ENCODE peak calls at places on chromosomes 6 and 20, in ten cellular contexts. One of them, this sample, is unnamed.

GRCh38 chr20:40960521-40960956 is 68.1 kb upstream of the TOP1 start:
- DNase-seq in PC-3: no peak
- DNase-seq in fibroblast of lung: no peak
- DNase-seq in endothelial cell of umbilical vein: no peak
- DNase-seq in lower lobe of right lung: no peak
- DNase-seq in mucosa of descending colon: no peak
- DNase-seq in lower leg skin: peak; percentile 80
- DNase-seq in AG04449: no peak
- DNase-seq in right cardiac atrium: no peak
- DNase-seq in HFF-Myc: no peak
- DNase-seq in this sample: no peak

GRCh38 chr6:90369024-90369519 is 72.4 kb upstream of the BACH2 start:
- DNase-seq in PC-3: peak; percentile 98
- DNase-seq in lower leg skin: no peak
- DNase-seq in fibroblast of lung: peak; percentile 100
- DNase-seq in endothelial cell of umbilical vein: peak; percentile 98
- DNase-seq in mucosa of descending colon: no peak
- DNase-seq in HFF-Myc: peak; percentile 100
- DNase-seq in right cardiac atrium: peak; percentile 67
- DNase-seq in lower lobe of right lung: no peak
- DNase-seq in AG04449: peak; percentile 100
- DNase-seq in this sample: peak; percentile 100

GRCh38 chr6:81003156-81003555 is 749.3 kb downstream of the TENT5A start:
- DNase-seq in mucosa of descending colon: no peak
- DNase-seq in right cardiac atrium: no peak
- DNase-seq in lower leg skin: no peak
- DNase-seq in lower lobe of right lung: no peak
- DNase-seq in endothelial cell of umbilical vein: no peak
- DNase-seq in PC-3: peak; percentile 10
- DNase-seq in AG04449: no peak
- DNase-seq in HFF-Myc: no peak
- DNase-seq in fibroblast of lung: no peak
- DNase-seq in this sample: peak; percentile 6

GRCh38 chr20:19695081-19695480 is 63.0 kb upstream of the RIN2 start:
- DNase-seq in lower leg skin: no peak
- DNase-seq in lower lobe of right lung: no peak
- DNase-seq in HFF-Myc: no peak
- DNase-seq in endothelial cell of umbilical vein: no peak
- DNase-seq in PC-3: no peak
- DNase-seq in fibroblast of lung: no peak
- DNase-seq in AG04449: no peak
- DNase-seq in mucosa of descending colon: no peak
- DNase-seq in right cardiac atrium: no peak
- DNase-seq in this sample: no peak

GRCh38 chr6:100372326-100372725 is 92.4 kb downstream of the SIM1 start:
- DNase-seq in AG04449: no peak
- DNase-seq in mucosa of descending colon: no peak
- DNase-seq in lower leg skin: no peak
- DNase-seq in PC-3: no peak
- DNase-seq in right cardiac atrium: peak; percentile 21
- DNase-seq in endothelial cell of umbilical vein: no peak
- DNase-seq in lower lobe of right lung: no peak
- DNase-seq in HFF-Myc: no peak
- DNase-seq in fibroblast of lung: no peak
- DNase-seq in this sample: no peak

GRCh38 chr20:36629719-36630340 is 16.2 kb downstream of the SLA2 start:
- DNase-seq in mucosa of descending colon: peak; percentile 71
- DNase-seq in AG04449: no peak
- DNase-seq in fibroblast of lung: no peak
- DNase-seq in right cardiac atrium: peak; percentile 54
- DNase-seq in lower lobe of right lung: no peak
- DNase-seq in lower leg skin: no peak
- DNase-seq in HFF-Myc: no peak
- DNase-seq in PC-3: no peak
- DNase-seq in endothelial cell of umbilical vein: no peak
- DNase-seq in this sample: no peak

GRCh38 chr6:42702200-42702599 is 20.2 kb downstream of the PRPH2 start:
- DNase-seq in right cardiac atrium: no peak
- DNase-seq in HFF-Myc: peak; percentile 38
- DNase-seq in AG04449: no peak
- DNase-seq in mucosa of descending colon: no peak
- DNase-seq in lower leg skin: no peak
- DNase-seq in fibroblast of lung: peak; percentile 32
- DNase-seq in PC-3: peak; percentile 65
- DNase-seq in endothelial cell of umbilical vein: peak; percentile 44
- DNase-seq in lower lobe of right lung: no peak
- DNase-seq in this sample: peak; percentile 37

GRCh38 chr6:19836799-19837510 is at the start of gene ID4:
- DNase-seq in HFF-Myc: peak; percentile 61
- DNase-seq in mucosa of descending colon: peak; percentile 87
- DNase-seq in lower lobe of right lung: peak; percentile 95
- DNase-seq in PC-3: peak; percentile 12
- DNase-seq in right cardiac atrium: peak; percentile 99
- DNase-seq in lower leg skin: peak; percentile 99
- DNase-seq in fibroblast of lung: peak; percentile 91
- DNase-seq in endothelial cell of umbilical vein: peak; percentile 18
- DNase-seq in AG04449: peak; percentile 77
- DNase-seq in this sample: peak; percentile 74

GRCh38 chr6:64084201-64084663 is 448.6 kb downstream of the PHF3 start:
- DNase-seq in endothelial cell of umbilical vein: no peak
- DNase-seq in lower lobe of right lung: no peak
- DNase-seq in right cardiac atrium: no peak
- DNase-seq in PC-3: peak; percentile 49
- DNase-seq in lower leg skin: no peak
- DNase-seq in mucosa of descending colon: no peak
- DNase-seq in HFF-Myc: no peak
- DNase-seq in fibroblast of lung: peak; percentile 3
- DNase-seq in AG04449: no peak
- DNase-seq in this sample: no peak

GRCh38 chr20:57660510-57661199 is 40.4 kb upstream of the ZBP1 start:
- DNase-seq in lower lobe of right lung: peak; percentile 10
- DNase-seq in AG04449: no peak
- DNase-seq in HFF-Myc: no peak
- DNase-seq in right cardiac atrium: no peak
- DNase-seq in lower leg skin: no peak
- DNase-seq in PC-3: no peak
- DNase-seq in endothelial cell of umbilical vein: no peak
- DNase-seq in mucosa of descending colon: peak; percentile 26
- DNase-seq in fibroblast of lung: no peak
- DNase-seq in this sample: no peak

DNA sequence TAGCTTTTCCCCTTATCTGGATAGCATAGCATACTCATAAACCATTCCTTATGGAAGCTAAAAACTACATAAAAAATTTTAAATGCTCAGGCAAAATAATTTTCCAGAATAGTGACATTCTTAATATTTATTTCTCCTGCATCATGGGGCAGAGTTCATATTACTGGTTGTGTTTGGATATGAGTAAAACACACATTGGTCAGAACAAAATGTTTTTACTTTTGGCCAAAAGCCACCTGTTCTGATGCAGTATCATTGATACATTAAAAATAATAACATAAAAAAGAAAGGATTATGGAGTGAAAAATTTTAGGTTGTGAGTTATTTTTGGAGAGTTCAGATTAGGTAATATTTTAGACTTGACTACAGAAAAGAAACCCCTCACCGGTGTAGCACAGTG is 33.6 kb downstream of the TRAM2 start:
- DNase-seq in mucosa of descending colon: no peak
- DNase-seq in endothelial cell of umbilical vein: no peak
- DNase-seq in PC-3: peak; percentile 70
- DNase-seq in HFF-Myc: no peak
- DNase-seq in fibroblast of lung: peak; percentile 79
- DNase-seq in lower lobe of right lung: no peak
- DNase-seq in right cardiac atrium: no peak
- DNase-seq in lower leg skin: no peak
- DNase-seq in AG04449: no peak
- DNase-seq in this sample: no peak
- H3K4me3 ChIP-seq in mucosa of descending colon: no peak overlapping the region
- H3K4me3 ChIP-seq in endothelial cell of umbilical vein: no peak overlapping the region
- H3K4me3 ChIP-seq in PC-3: peak overlapping the region; percentile 17
- H3K4me3 ChIP-seq in HFF-Myc: no peak overlapping the region
- H3K4me3 ChIP-seq in fibroblast of lung: no peak overlapping the region
- H3K4me3 ChIP-seq in lower lobe of right lung: no peak overlapping the region
- H3K4me3 ChIP-seq in right cardiac atrium: no peak overlapping the region
- H3K4me3 ChIP-seq in lower leg skin: no peak overlapping the region
- H3K4me3 ChIP-seq in AG04449: no peak overlapping the region
- H3K4me3 ChIP-seq in this sample: no peak overlapping the region

DNA sequence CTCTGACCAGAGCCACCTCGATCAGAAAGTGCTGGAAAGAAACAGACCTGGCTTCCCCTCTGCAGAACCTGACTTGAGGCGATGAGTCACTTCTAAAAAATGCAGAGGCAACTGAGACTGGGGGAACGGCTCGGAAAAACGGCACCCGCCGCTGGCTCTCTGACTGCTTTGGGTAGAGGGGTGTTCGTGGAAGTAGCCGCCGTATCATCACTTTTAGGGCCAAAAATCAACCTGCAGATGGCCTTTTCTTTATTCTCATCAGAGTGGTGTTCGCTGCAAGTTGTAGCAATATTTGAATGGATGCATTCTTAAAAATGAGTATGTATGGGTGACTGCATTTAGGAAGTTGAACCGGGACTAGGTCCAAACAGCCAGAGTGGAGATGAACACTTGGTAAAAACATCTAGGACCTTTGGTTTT is 807 bp downstream of the CAP2 start:
- DNase-seq in endothelial cell of umbilical vein: peak; percentile 57
- DNase-seq in HFF-Myc: peak; percentile 57
- DNase-seq in fibroblast of lung: peak; percentile 60
- DNase-seq in right cardiac atrium: peak; percentile 57
- DNase-seq in lower lobe of right lung: no peak
- DNase-seq in lower leg skin: peak; percentile 84
- DNase-seq in mucosa of descending colon: no peak
- DNase-seq in PC-3: peak; percentile 89
- DNase-seq in AG04449: peak; percentile 19
- DNase-seq in this sample: peak; percentile 21
- H3K4me3 ChIP-seq in endothelial cell of umbilical vein: peak overlapping the region; percentile 73
- H3K4me3 ChIP-seq in HFF-Myc: peak overlapping the region; percentile 47
- H3K4me3 ChIP-seq in fibroblast of lung: peak overlapping the region; percentile 75
- H3K4me3 ChIP-seq in right cardiac atrium: peak overlapping the region; percentile 93
- H3K4me3 ChIP-seq in lower lobe of right lung: peak overlapping the region; percentile 56
- H3K4me3 ChIP-seq in lower leg skin: peak overlapping the region; percentile 72
- H3K4me3 ChIP-seq in mucosa of descending colon: peak overlapping the region; percentile 20
- H3K4me3 ChIP-seq in PC-3: peak overlapping the region; percentile 92
- H3K4me3 ChIP-seq in AG04449: peak overlapping the region; percentile 69
- H3K4me3 ChIP-seq in this sample: peak overlapping the region; percentile 89

DNA sequence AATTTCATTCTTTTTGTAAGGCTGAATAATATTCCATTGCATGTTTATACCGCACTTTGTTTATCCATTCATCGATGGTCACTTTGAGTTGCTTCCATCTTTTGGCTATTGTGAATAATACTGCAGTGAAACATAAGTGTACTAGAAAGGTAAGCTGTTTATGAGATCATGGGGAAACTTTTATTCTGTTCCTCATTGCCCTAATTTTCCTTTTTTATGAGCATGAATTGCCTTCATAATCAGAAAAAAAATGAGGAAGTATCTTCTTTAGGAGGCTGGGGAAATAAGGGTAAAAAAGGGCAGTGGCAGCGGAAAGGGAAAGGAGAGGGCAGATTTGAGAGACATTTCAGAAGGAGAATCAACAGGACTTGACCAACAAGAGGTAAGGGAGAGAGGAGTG is 14.3 kb upstream of the SERINC3 start:
- DNase-seq in lower lobe of right lung: no peak
- DNase-seq in AG04449: no peak
- DNase-seq in PC-3: no peak
- DNase-seq in fibroblast of lung: no peak
- DNase-seq in endothelial cell of umbilical vein: no peak
- DNase-seq in HFF-Myc: no peak
- DNase-seq in right cardiac atrium: no peak
- DNase-seq in lower leg skin: no peak
- DNase-seq in mucosa of descending colon: no peak
- DNase-seq in this sample: no peak
- H3K4me3 ChIP-seq in lower lobe of right lung: no peak overlapping the region
- H3K4me3 ChIP-seq in AG04449: no peak overlapping the region
- H3K4me3 ChIP-seq in PC-3: no peak overlapping the region
- H3K4me3 ChIP-seq in fibroblast of lung: no peak overlapping the region
- H3K4me3 ChIP-seq in endothelial cell of umbilical vein: no peak overlapping the region
- H3K4me3 ChIP-seq in HFF-Myc: no peak overlapping the region
- H3K4me3 ChIP-seq in right cardiac atrium: no peak overlapping the region
- H3K4me3 ChIP-seq in lower leg skin: no peak overlapping the region
- H3K4me3 ChIP-seq in mucosa of descending colon: no peak overlapping the region
- H3K4me3 ChIP-seq in this sample: no peak overlapping the region

GRCh38 chr20:50691585-50692552 is 527 bp upstream of the RIPOR3 start:
- DNase-seq in fibroblast of lung: peak; percentile 59
- DNase-seq in PC-3: no peak
- DNase-seq in HFF-Myc: no peak
- DNase-seq in AG04449: no peak
- DNase-seq in right cardiac atrium: no peak
- DNase-seq in mucosa of descending colon: no peak
- DNase-seq in endothelial cell of umbilical vein: no peak
- DNase-seq in lower leg skin: no peak
- DNase-seq in lower lobe of right lung: no peak
- DNase-seq in this sample: peak; percentile 34
- H3K4me3 ChIP-seq in fibroblast of lung: no peak overlapping the region
- H3K4me3 ChIP-seq in PC-3: no peak overlapping the region
- H3K4me3 ChIP-seq in HFF-Myc: peak overlapping the region; percentile 46
- H3K4me3 ChIP-seq in AG04449: peak overlapping the region; percentile 32
- H3K4me3 ChIP-seq in right cardiac atrium: peak overlapping the region; percentile 59
- H3K4me3 ChIP-seq in mucosa of descending colon: no peak overlapping the region
- H3K4me3 ChIP-seq in endothelial cell of umbilical vein: no peak overlapping the region
- H3K4me3 ChIP-seq in lower leg skin: no peak overlapping the region
- H3K4me3 ChIP-seq in lower lobe of right lung: peak overlapping the region; percentile 51
- H3K4me3 ChIP-seq in this sample: peak overlapping the region; percentile 37

DNA sequence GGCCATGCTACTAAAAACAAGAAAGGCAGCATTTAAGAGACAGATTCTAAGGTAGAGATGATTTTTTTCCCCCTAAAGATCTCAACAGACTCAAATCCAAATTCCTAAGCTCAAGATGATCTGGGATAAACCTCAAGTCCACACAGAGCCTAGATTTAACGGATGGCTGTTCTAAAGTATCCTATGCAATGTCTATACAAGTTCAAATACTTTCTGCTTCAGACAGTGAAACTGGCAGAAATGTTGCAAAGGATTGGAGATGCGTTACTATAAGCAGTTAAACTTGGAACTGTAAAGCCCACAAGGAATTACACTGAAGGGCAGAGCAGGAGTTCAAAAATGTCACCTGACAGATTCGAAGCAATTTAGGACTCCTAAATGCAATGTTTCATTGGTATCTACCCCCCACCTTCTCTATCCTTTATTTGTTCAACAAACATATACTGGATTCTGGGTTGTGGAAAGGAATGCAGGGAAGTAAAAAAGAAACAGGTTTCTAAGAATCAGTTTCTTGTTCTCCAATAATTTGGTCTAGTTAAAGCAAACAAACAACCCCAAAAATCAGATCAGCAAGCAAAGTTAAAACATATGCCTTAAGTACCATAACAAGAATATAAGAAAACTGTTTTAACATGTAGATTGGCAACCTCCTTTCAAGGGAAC is 1.6 kb downstream of the DNAAF9 start:
- DNase-seq in HFF-Myc: no peak
- DNase-seq in endothelial cell of umbilical vein: peak; percentile 12
- DNase-seq in right cardiac atrium: no peak
- DNase-seq in mucosa of descending colon: no peak
- DNase-seq in fibroblast of lung: peak; percentile 5
- DNase-seq in lower lobe of right lung: no peak
- DNase-seq in lower leg skin: no peak
- DNase-seq in AG04449: no peak
- DNase-seq in PC-3: no peak
- DNase-seq in this sample: no peak
- H3K4me3 ChIP-seq in HFF-Myc: peak overlapping the region; percentile 66
- H3K4me3 ChIP-seq in endothelial cell of umbilical vein: peak overlapping the region; percentile 87
- H3K4me3 ChIP-seq in right cardiac atrium: peak overlapping the region; percentile 99
- H3K4me3 ChIP-seq in mucosa of descending colon: no peak overlapping the region
- H3K4me3 ChIP-seq in fibroblast of lung: peak overlapping the region; percentile 86
- H3K4me3 ChIP-seq in lower lobe of right lung: peak overlapping the region; percentile 92
- H3K4me3 ChIP-seq in lower leg skin: no peak overlapping the region
- H3K4me3 ChIP-seq in AG04449: peak overlapping the region; percentile 81
- H3K4me3 ChIP-seq in PC-3: peak overlapping the region; percentile 73
- H3K4me3 ChIP-seq in this sample: peak overlapping the region; percentile 79

This sample was measured in BJ.